ENCODE peak calls at places on chromosomes 6 and 20, in four cellular contexts. L is pancreas, H is GM23338, P is HL-60. K is an unnamed sample.

GRCh38 chr6:168369776-168370175 is 50.2 kb upstream of the DACT2 start:
- DNase-seq in L (no peak), H (no peak), P (no peak), K (no peak)

GRCh38 chr6:126620747-126621146 is 280.8 kb downstream of the CENPW start:
- DNase-seq in L (no peak), H (no peak), P (no peak), K (no peak)

GRCh38 chr6:41489284-41489851 is 56.8 kb upstream of the FOXP4 start:
- DNase-seq in L (no peak), H (no peak), P (no peak), K (peak)

GRCh38 chr20:2814587-2815051 is at the start of gene C20orf141:
- DNase-seq in L (no peak), H (no peak), P (no peak), K (peak)

GRCh38 chr6:25229671-25230321 is 49.4 kb upstream of the CARMIL1 start:
- DNase-seq in L (no peak), H (no peak), P (no peak), K (no peak)

GRCh38 chr20:46994341-46994740 is 99.7 kb downstream of the EYA2 start:
- DNase-seq in L (no peak), H (no peak), P (no peak), K (no peak)

GRCh38 chr20:56299362-56299761 is 50.8 kb downstream of the MC3R start:
- DNase-seq in L (no peak), H (no peak), P (no peak), K (no peak)

GRCh38 chr6:159075506-159076100 is 30.8 kb upstream of the TAGAP start:
- DNase-seq in L (no peak), H (peak), P (peak), K (no peak)

GRCh38 chr6:24907959-24908358 is 27.8 kb downstream of the RIPOR2 start:
- DNase-seq in L (no peak), H (no peak), P (no peak), K (no peak)

GRCh38 chr6:150373260-150373701 is 4.5 kb downstream of the IYD start:
- DNase-seq in L (no peak), H (no peak), P (no peak), K (no peak)

GRCh38 chr6:25874118-25874517 is at the start of gene SLC17A3:
- DNase-seq in L (no peak), H (no peak), P (no peak), K (no peak)

GRCh38 chr20:6007094-6007528 is 46.7 kb downstream of the LRRN4 start:
- DNase-seq in L (no peak), H (no peak), P (peak), K (peak)

GRCh38 chr20:22861231-22861980 is 173.7 kb upstream of the SSTR4 start:
- DNase-seq in L (no peak), H (no peak), P (no peak), K (no peak)

GRCh38 chr6:168052291-168052891 is 26.6 kb downstream of the FRMD1 start:
- DNase-seq in L (no peak), H (no peak), P (no peak), K (no peak)

GRCh38 chr6:151475653-151476523 is 17.9 kb upstream of the CCDC170 start:
- DNase-seq in L (peak), H (peak), P (peak), K (peak)

GRCh38 chr6:43963203-43963602 is 164.0 kb downstream of the MRPL14 start:
- DNase-seq in L (no peak), H (no peak), P (no peak), K (peak)

GRCh38 chr20:19785886-19786285 is 27.8 kb downstream of the RIN2 start:
- DNase-seq in L (no peak), H (no peak), P (no peak), K (no peak)

GRCh38 chr6:31680841-31681671 is at the start of gene LY6G5C:
- DNase-seq in L (peak), H (peak), P (peak), K (peak)

GRCh38 chr6:35146453-35146852 is 5.3 kb upstream of the TCP11 start:
- DNase-seq in L (no peak), H (peak), P (peak), K (peak)

GRCh38 chr6:4192173-4192572 is 56.8 kb upstream of the ECI2 start:
- DNase-seq in L (no peak), H (no peak), P (no peak), K (no peak)

GRCh38 chr6:117346142-117346930 is 79.4 kb downstream of the ROS1 start:
- DNase-seq in L (no peak), H (peak), P (no peak), K (peak)

GRCh38 chr20:57586370-57586793 is 25.5 kb downstream of the PCK1 start:
- DNase-seq in L (no peak), H (no peak), P (no peak), K (no peak)

GRCh38 chr6:332671-333070 is 40.4 kb downstream of the DUSP22 start:
- DNase-seq in L (no peak), H (no peak), P (no peak), K (no peak)

GRCh38 chr20:9019833-9020232 is 49.1 kb upstream of the PLCB4 start:
- DNase-seq in L (no peak), H (no peak), P (no peak), K (no peak)

GRCh38 chr6:142845624-142846458 is 99.1 kb downstream of the HIVEP2 start:
- DNase-seq in L (peak), H (peak), P (no peak), K (peak)

GRCh38 chr20:19098806-19099578 is 113.5 kb upstream of the SLC24A3 start:
- DNase-seq in L (no peak), H (no peak), P (no peak), K (no peak)

GRCh38 chr6:8229913-8230312 is 127.6 kb upstream of the EEF1E1 start:
- DNase-seq in L (no peak), H (peak), P (no peak), K (peak)

GRCh38 chr20:53948383-53949318 is 121.7 kb downstream of the BCAS1 start:
- DNase-seq in L (no peak), H (no peak), P (no peak), K (no peak)

GRCh38 chr20:41279546-41280225 is 37.8 kb downstream of the ZHX3 start:
- DNase-seq in L (no peak), H (no peak), P (no peak), K (no peak)

GRCh38 chr20:18187020-18187419 is 49.4 kb downstream of the KAT14 start:
- DNase-seq in L (no peak), H (no peak), P (no peak), K (no peak)

GRCh38 chr20:17374086-17374485 is 147.2 kb downstream of the PCSK2 start:
- DNase-seq in L (no peak), H (no peak), P (no peak), K (no peak)

GRCh38 chr20:3927486-3928291 is 38.5 kb downstream of the PANK2 start:
- DNase-seq in L (no peak), H (peak), P (peak), K (peak)

GRCh38 chr6:63897459-63897858 is 261.9 kb downstream of the PHF3 start:
- DNase-seq in L (no peak), H (no peak), P (no peak), K (no peak)

GRCh38 chr6:7108964-7109836 is 1.4 kb downstream of the RREB1 start:
- DNase-seq in L (peak), H (peak), P (peak), K (peak)

GRCh38 chr6:35718911-35719381 is 17.9 kb upstream of the ARMC12 start:
- DNase-seq in L (no peak), H (no peak), P (no peak), K (no peak)

GRCh38 chr6:26029570-26029856 is 57.7 kb upstream of the HFE start:
- DNase-seq in L (no peak), H (no peak), P (no peak), K (no peak)

GRCh38 chr6:16420715-16421461 is 182.5 kb downstream of the GMPR start:
- DNase-seq in L (no peak), H (peak), P (no peak), K (no peak)

GRCh38 chr6:157281570-157281969 is 41.7 kb downstream of the TMEM242 start:
- DNase-seq in L (no peak), H (peak), P (no peak), K (peak)

K was measured in mesendoderm.